ENCODE peak calls at places on chromosome 9, in ten cellular contexts. U is germinal center; O is H54; Y is NT2/D1; K is anterior cingulate cortex; I is sigmoid colon; N is stimulated activated naive B cell treated with anti-CD40 and anti-IgM and Interleukin-4, amounts not matched to agents 10 μg/mL and 1 μg/mL and 100 μg/mL, for 72 hours; V is stimulated activated CD4-positive, alpha-beta T cell treated with anti-CD3 and anti-CD28 coated beads, Interleukin-4, amount 100 ng/mL, for 1 hour; J is activated CD4-positive, alpha-beta T cell treated with anti-CD3 and anti-CD28 coated beads for 1 hour; Q is ecto neural progenitor cell. T is an unnamed sample.

GRCh38 chr9:132896906-132897305 is 18.2 kb downstream of the SPACA9 start:
- DNase-seq in I (no peak), U (no peak), J (no peak), K (peak), Q (no peak), V (no peak), O (no peak), N (no peak), Y (no peak), T (no peak)

GRCh38 chr9:77015291-77016048 is 4.0 kb upstream of the FOXB2 start:
- DNase-seq in I (no peak), V (no peak), U (no peak), J (no peak), N (no peak), Q (peak), O (no peak), K (no peak), Y (no peak), T (peak)

GRCh38 chr9:106929471-106930198 is 66.7 kb downstream of the ZNF462 start:
- DNase-seq in U (no peak), Y (no peak), N (no peak), V (no peak), O (no peak), I (no peak), Q (no peak), J (no peak), K (no peak), T (no peak)

GRCh38 chr9:20508242-20508641 is 114.1 kb downstream of the MLLT3 start:
- DNase-seq in U (no peak), Y (no peak), Q (no peak), V (no peak), O (no peak), I (no peak), K (no peak), N (no peak), J (no peak), T (no peak)

GRCh38 chr9:13974891-13975290 is 339.1 kb downstream of the NFIB start:
- DNase-seq in U (no peak), N (no peak), K (no peak), I (no peak), V (no peak), O (no peak), Y (no peak), J (no peak), Q (no peak), T (no peak)

GRCh38 chr9:27785714-27786100 is 212.4 kb upstream of the C9orf72 start:
- DNase-seq in K (no peak), Y (no peak), O (no peak), U (no peak), V (no peak), I (no peak), N (no peak), J (no peak), Q (no peak), T (no peak)

GRCh38 chr9:83327750-83328622 is 210.2 kb downstream of the FRMD3 start:
- DNase-seq in U (no peak), I (no peak), N (no peak), Y (no peak), K (no peak), J (no peak), V (no peak), Q (no peak), O (no peak), T (peak)

GRCh38 chr9:111095423-111095822 is 57.2 kb upstream of the LPAR1 start:
- DNase-seq in K (no peak), V (no peak), Y (no peak), U (no peak), O (no peak), Q (no peak), I (no peak), N (no peak), J (no peak), T (no peak)

GRCh38 chr9:71929223-71929622 is 17.8 kb downstream of the C9orf85 start:
- DNase-seq in U (no peak), Q (no peak), Y (no peak), N (no peak), K (no peak), J (no peak), O (no peak), V (no peak), I (no peak), T (no peak)

GRCh38 chr9:70639853-70640814 is 225.7 kb upstream of the KLF9 start:
- DNase-seq in Y (peak), Q (no peak), U (no peak), O (peak), V (no peak), N (no peak), J (no peak), K (no peak), I (no peak), T (no peak)

GRCh38 chr9:126676685-126677143 is 63.0 kb downstream of the LMX1B start:
- DNase-seq in U (no peak), K (no peak), O (no peak), Y (peak), V (peak), I (no peak), J (no peak), N (no peak), Q (peak), T (peak)

GRCh38 chr9:37033141-37033540 is 927 bp downstream of the PAX5 start:
- DNase-seq in O (no peak), V (no peak), J (no peak), K (no peak), N (no peak), Y (no peak), Q (no peak), I (no peak), U (no peak), T (no peak)

GRCh38 chr9:35397216-35397698 is 92.7 kb upstream of the RUSC2 start:
- DNase-seq in O (no peak), J (no peak), Q (no peak), K (no peak), N (no peak), Y (no peak), I (no peak), U (no peak), V (no peak), T (no peak)

GRCh38 chr9:71685394-71685793 is 82.9 kb downstream of the CEMIP2 start:
- DNase-seq in Y (no peak), J (no peak), N (no peak), K (no peak), O (no peak), V (no peak), I (no peak), Q (no peak), U (no peak), T (no peak)

GRCh38 chr9:126033956-126034355 is 286.8 kb downstream of the PBX3 start:
- DNase-seq in K (no peak), N (no peak), O (no peak), Q (no peak), J (no peak), I (no peak), U (no peak), V (no peak), Y (no peak), T (no peak)

GRCh38 chr9:120926397-120926928 is at the start of gene TRAF1:
- DNase-seq in Y (no peak), V (no peak), K (no peak), O (no peak), U (peak), J (no peak), Q (no peak), I (peak), N (peak), T (no peak)

GRCh38 chr9:105054488-105054887 is 126.5 kb upstream of the ABCA1 start:
- DNase-seq in O (no peak), J (no peak), N (no peak), I (peak), V (no peak), Q (no peak), U (no peak), Y (no peak), K (no peak), T (no peak)

GRCh38 chr9:113503131-113503541 is 39.6 kb downstream of the RGS3 start:
- DNase-seq in Q (no peak), J (no peak), N (no peak), V (no peak), Y (no peak), U (no peak), K (no peak), O (no peak), I (no peak), T (no peak)

GRCh38 chr9:129442791-129443511 is 177.9 kb downstream of the C9orf50 start:
- DNase-seq in U (no peak), Y (no peak), Q (no peak), N (no peak), K (no peak), V (no peak), I (no peak), J (no peak), O (no peak), T (no peak)

GRCh38 chr9:82152181-82152580 is 163.6 kb downstream of the SPATA31D1 start:
- DNase-seq in I (no peak), V (no peak), U (no peak), K (no peak), Y (no peak), O (no peak), N (no peak), Q (no peak), J (no peak), T (no peak)

GRCh38 chr9:124342946-124343485 is 72.2 kb downstream of the PSMB7 start:
- DNase-seq in N (no peak), O (peak), Q (peak), U (no peak), J (no peak), Y (no peak), V (no peak), I (peak), K (peak), T (no peak)

GRCh38 chr9:127572961-127573727 is 38.9 kb upstream of the STXBP1 start:
- DNase-seq in N (no peak), V (no peak), I (no peak), Q (no peak), U (no peak), J (no peak), O (no peak), Y (no peak), K (no peak), T (no peak)

GRCh38 chr9:109963079-109963478 is 183.1 kb downstream of the PALM2AKAP2 start:
- DNase-seq in Q (no peak), I (no peak), V (no peak), K (no peak), Y (no peak), O (no peak), N (no peak), J (no peak), U (no peak), T (no peak)

GRCh38 chr9:129182625-129183494 is 4.8 kb upstream of the IER5L start:
- DNase-seq in U (no peak), N (no peak), Q (peak), Y (no peak), O (no peak), K (no peak), I (no peak), J (no peak), V (no peak), T (peak)

GRCh38 chr9:373759-374206 is 159.1 kb downstream of the DOCK8 start:
- DNase-seq in V (no peak), Q (no peak), J (no peak), Y (no peak), N (no peak), K (no peak), O (no peak), U (no peak), I (no peak), T (no peak)

GRCh38 chr9:127612993-127613954 is 1.2 kb downstream of the STXBP1 start:
- DNase-seq in N (no peak), K (peak), Y (no peak), V (peak), O (peak), I (peak), Q (peak), U (no peak), J (peak), T (peak)

GRCh38 chr9:136698681-136699246 is 11.5 kb upstream of the AGPAT2 start:
- DNase-seq in K (no peak), U (no peak), Q (no peak), V (no peak), O (no peak), N (no peak), J (no peak), Y (no peak), I (no peak), T (no peak)

GRCh38 chr9:129981180-129981907 is 61.6 kb downstream of the FNBP1 start:
- DNase-seq in K (peak), N (no peak), Q (no peak), O (no peak), Y (no peak), U (no peak), V (no peak), I (peak), J (no peak), T (no peak)

GRCh38 chr9:347667-348292 is 133.1 kb downstream of the DOCK8 start:
- DNase-seq in V (no peak), I (no peak), K (no peak), J (no peak), U (no peak), Y (no peak), O (peak), N (no peak), Q (no peak), T (peak)

GRCh38 chr9:99465231-99465891 is 243.3 kb downstream of the SEC61B start:
- DNase-seq in Y (no peak), U (no peak), V (no peak), K (peak), O (no peak), I (no peak), Q (no peak), N (no peak), J (no peak), T (peak)

GRCh38 chr9:29044959-29045358 is 1471.7 kb upstream of the C9orf72 start:
- DNase-seq in O (no peak), I (no peak), Q (no peak), J (no peak), Y (no peak), K (no peak), N (no peak), V (no peak), U (no peak), T (no peak)

GRCh38 chr9:71353723-71354122 is 232.3 kb upstream of the TRPM3 start:
- DNase-seq in J (no peak), N (no peak), U (no peak), I (no peak), O (no peak), Q (no peak), V (no peak), K (no peak), Y (no peak), T (no peak)

GRCh38 chr9:136840877-136841645 is 1.2 kb upstream of the AJM1 start:
- DNase-seq in J (no peak), V (no peak), N (no peak), U (no peak), I (no peak), K (peak), Q (no peak), O (peak), Y (no peak), T (peak)

GRCh38 chr9:27473135-27473534 is 51.0 kb upstream of the IFNK start:
- DNase-seq in Q (no peak), V (no peak), Y (no peak), O (no peak), U (no peak), N (no peak), K (no peak), I (peak), J (no peak), T (peak)

T was measured in SK-N-SH.